ENCODE peak calls at places on chromosomes 5 and 9, in nine cellular contexts. E is stimulated activated CD4-positive, alpha-beta T cell treated with anti-CD3 and anti-CD28 coated beads, Interleukin-1b, Interleukin-23, amount 100 ng/mL, for 1 hour; T is iris pigment epithelial cell; H is omental fat pad; Y is midbrain; X is head of caudate nucleus; D is Ammon's horn; S is NCI-H526; N is NCI-H1694 treated with DMSO at 0.1 percent for 48 hours. U is an unnamed sample.

GRCh38 chr5:176817369-176817841 is 7.0 kb downstream of the UNC5A start:
- DNase-seq in Y (no peak), T (no peak), X (no peak), E (no peak), N (peak; percentile 35), H (no peak), D (no peak), S (peak; percentile 75), U (peak; percentile 34)

GRCh38 chr5:170597109-170597741 is 93.4 kb downstream of the KCNIP1 start:
- DNase-seq in N (no peak), X (peak; percentile 12), H (no peak), D (peak; percentile 31), T (peak; percentile 81), S (no peak), E (no peak), Y (peak; percentile 14), U (no peak)

GRCh38 chr9:93669958-93670207 is 93.5 kb downstream of the PHF2 start:
- DNase-seq in N (no peak), Y (no peak), E (no peak), S (no peak), H (no peak), T (no peak), D (no peak), X (peak; percentile 4), U (no peak)

GRCh38 chr5:62974623-62975022 is 396.0 kb downstream of the LRRC70 start:
- DNase-seq in S (no peak), D (no peak), N (no peak), E (no peak), X (no peak), H (no peak), T (peak; percentile 3), Y (no peak), U (peak; percentile 42)

GRCh38 chr5:50365615-50366251 is 75.4 kb downstream of the EMB start:
- DNase-seq in Y (no peak), H (no peak), T (no peak), N (no peak), D (peak; percentile 4), E (no peak), X (no peak), S (no peak), U (no peak)

GRCh38 chr9:82894961-82895902 is 167.7 kb downstream of the RASEF start:
- DNase-seq in N (peak; percentile 52), S (peak; percentile 75), Y (no peak), H (no peak), E (no peak), X (no peak), T (no peak), D (no peak), U (no peak)

GRCh38 chr9:123617952-123618678 is 262.1 kb downstream of the CRB2 start:
- DNase-seq in H (no peak), Y (no peak), X (no peak), E (no peak), T (no peak), S (no peak), N (no peak), D (no peak), U (no peak)

GRCh38 chr9:100465765-100466164 is 7.2 kb upstream of the TMEFF1 start:
- DNase-seq in D (no peak), E (no peak), N (no peak), Y (no peak), T (no peak), H (no peak), S (peak; percentile 35), X (no peak), U (no peak)

GRCh38 chr5:82586176-82586575 is 308.0 kb upstream of the RPS23 start:
- DNase-seq in D (no peak), X (no peak), H (no peak), N (no peak), Y (peak; percentile 34), S (no peak), E (no peak), T (no peak), U (no peak)

GRCh38 chr9:91946196-91946595 is 3.8 kb downstream of the ROR2 start:
- DNase-seq in E (no peak), H (no peak), Y (no peak), D (no peak), N (no peak), T (no peak), X (no peak), S (no peak), U (no peak)

U was measured in DMS79.